ENCODE peak calls at places on chromosomes 13 and 19, in seven cellular contexts. One of them, this sample, is unnamed.
A peak's percentile ranks its signal among the peaks of the same experiment; 100 is the strongest.

GRCh38 chr13:86870388-86870966 is 800.7 kb upstream of the SLITRK5 start:
- DNase-seq in frontal cortex: no peak
- DNase-seq in mucosa of gallbladder: no peak
- DNase-seq in GF-D8: no peak
- DNase-seq in stimulated activated CD4-positive, alpha-beta T cell treated with anti-CD3 and anti-CD28 coated beads, TNF-alpha, amount 100 ng/mL, for 4 hours: no peak
- DNase-seq in NCI-H748 treated with DMSO at 0.1 percent for 48 hours: peak; percentile 10
- DNase-seq in right atrium auricular region: no peak
- DNase-seq in this sample: peak; percentile 21

GRCh38 chr13:46622013-46622917 is 69.3 kb downstream of the LRCH1 start:
- DNase-seq in frontal cortex: no peak
- DNase-seq in mucosa of gallbladder: no peak
- DNase-seq in GF-D8: no peak
- DNase-seq in stimulated activated CD4-positive, alpha-beta T cell treated with anti-CD3 and anti-CD28 coated beads, TNF-alpha, amount 100 ng/mL, for 4 hours: no peak
- DNase-seq in NCI-H748 treated with DMSO at 0.1 percent for 48 hours: peak; percentile 11
- DNase-seq in right atrium auricular region: no peak
- DNase-seq in this sample: no peak

GRCh38 chr13:93953856-93954255 is 525.6 kb downstream of the DCT start:
- DNase-seq in frontal cortex: no peak
- DNase-seq in mucosa of gallbladder: no peak
- DNase-seq in GF-D8: no peak
- DNase-seq in stimulated activated CD4-positive, alpha-beta T cell treated with anti-CD3 and anti-CD28 coated beads, TNF-alpha, amount 100 ng/mL, for 4 hours: no peak
- DNase-seq in NCI-H748 treated with DMSO at 0.1 percent for 48 hours: no peak
- DNase-seq in right atrium auricular region: no peak
- DNase-seq in this sample: no peak

GRCh38 chr13:92830821-92831220 is 395.8 kb upstream of the GPC6 start:
- DNase-seq in frontal cortex: no peak
- DNase-seq in mucosa of gallbladder: no peak
- DNase-seq in GF-D8: no peak
- DNase-seq in stimulated activated CD4-positive, alpha-beta T cell treated with anti-CD3 and anti-CD28 coated beads, TNF-alpha, amount 100 ng/mL, for 4 hours: no peak
- DNase-seq in NCI-H748 treated with DMSO at 0.1 percent for 48 hours: no peak
- DNase-seq in right atrium auricular region: no peak
- DNase-seq in this sample: no peak

GRCh38 chr13:63690672-63691071 is 2275.0 kb upstream of the PCDH20 start:
- DNase-seq in frontal cortex: no peak
- DNase-seq in mucosa of gallbladder: no peak
- DNase-seq in GF-D8: no peak
- DNase-seq in stimulated activated CD4-positive, alpha-beta T cell treated with anti-CD3 and anti-CD28 coated beads, TNF-alpha, amount 100 ng/mL, for 4 hours: no peak
- DNase-seq in NCI-H748 treated with DMSO at 0.1 percent for 48 hours: no peak
- DNase-seq in right atrium auricular region: no peak
- DNase-seq in this sample: no peak

GRCh38 chr13:44312898-44313551 is 60.6 kb upstream of the SERP2 start:
- DNase-seq in frontal cortex: no peak
- DNase-seq in mucosa of gallbladder: no peak
- DNase-seq in GF-D8: no peak
- DNase-seq in stimulated activated CD4-positive, alpha-beta T cell treated with anti-CD3 and anti-CD28 coated beads, TNF-alpha, amount 100 ng/mL, for 4 hours: no peak
- DNase-seq in NCI-H748 treated with DMSO at 0.1 percent for 48 hours: no peak
- DNase-seq in right atrium auricular region: no peak
- DNase-seq in this sample: no peak

GRCh38 chr13:114048463-114048862 is 74.6 kb upstream of the C13orf46 start:
- DNase-seq in frontal cortex: no peak
- DNase-seq in mucosa of gallbladder: no peak
- DNase-seq in GF-D8: no peak
- DNase-seq in stimulated activated CD4-positive, alpha-beta T cell treated with anti-CD3 and anti-CD28 coated beads, TNF-alpha, amount 100 ng/mL, for 4 hours: no peak
- DNase-seq in NCI-H748 treated with DMSO at 0.1 percent for 48 hours: no peak
- DNase-seq in right atrium auricular region: no peak
- DNase-seq in this sample: no peak

GRCh38 chr19:12884926-12885748 is 1.9 kb downstream of the KLF1 start:
- DNase-seq in frontal cortex: peak; percentile 74
- DNase-seq in mucosa of gallbladder: peak; percentile 84
- DNase-seq in GF-D8: peak; percentile 41
- DNase-seq in stimulated activated CD4-positive, alpha-beta T cell treated with anti-CD3 and anti-CD28 coated beads, TNF-alpha, amount 100 ng/mL, for 4 hours: peak; percentile 82
- DNase-seq in NCI-H748 treated with DMSO at 0.1 percent for 48 hours: peak; percentile 66
- DNase-seq in right atrium auricular region: no peak
- DNase-seq in this sample: peak; percentile 98

GRCh38 chr19:49677232-49677881 is at the start of gene PRMT1:
- DNase-seq in frontal cortex: no peak
- DNase-seq in mucosa of gallbladder: no peak
- DNase-seq in GF-D8: no peak
- DNase-seq in stimulated activated CD4-positive, alpha-beta T cell treated with anti-CD3 and anti-CD28 coated beads, TNF-alpha, amount 100 ng/mL, for 4 hours: no peak
- DNase-seq in NCI-H748 treated with DMSO at 0.1 percent for 48 hours: no peak
- DNase-seq in right atrium auricular region: no peak
- DNase-seq in this sample: peak; percentile 87

GRCh38 chr19:39937094-39937493 is 2.7 kb upstream of the FCGBP start:
- DNase-seq in frontal cortex: no peak
- DNase-seq in mucosa of gallbladder: peak; percentile 32
- DNase-seq in GF-D8: no peak
- DNase-seq in stimulated activated CD4-positive, alpha-beta T cell treated with anti-CD3 and anti-CD28 coated beads, TNF-alpha, amount 100 ng/mL, for 4 hours: no peak
- DNase-seq in NCI-H748 treated with DMSO at 0.1 percent for 48 hours: no peak
- DNase-seq in right atrium auricular region: no peak
- DNase-seq in this sample: no peak

GRCh38 chr19:7751157-7751783 is 3.9 kb upstream of the CD209 start:
- DNase-seq in frontal cortex: no peak
- DNase-seq in mucosa of gallbladder: no peak
- DNase-seq in GF-D8: no peak
- DNase-seq in stimulated activated CD4-positive, alpha-beta T cell treated with anti-CD3 and anti-CD28 coated beads, TNF-alpha, amount 100 ng/mL, for 4 hours: no peak
- DNase-seq in NCI-H748 treated with DMSO at 0.1 percent for 48 hours: no peak
- DNase-seq in right atrium auricular region: no peak
- DNase-seq in this sample: no peak

GRCh38 chr19:50893047-50893737 is 18.0 kb downstream of the KLK4 start:
- DNase-seq in frontal cortex: no peak
- DNase-seq in mucosa of gallbladder: no peak
- DNase-seq in GF-D8: no peak
- DNase-seq in stimulated activated CD4-positive, alpha-beta T cell treated with anti-CD3 and anti-CD28 coated beads, TNF-alpha, amount 100 ng/mL, for 4 hours: no peak
- DNase-seq in NCI-H748 treated with DMSO at 0.1 percent for 48 hours: no peak
- DNase-seq in right atrium auricular region: no peak
- DNase-seq in this sample: peak; percentile 38

GRCh38 chr19:33808399-33808798 is 11.7 kb downstream of the KCTD15 start:
- DNase-seq in frontal cortex: no peak
- DNase-seq in mucosa of gallbladder: no peak
- DNase-seq in GF-D8: no peak
- DNase-seq in stimulated activated CD4-positive, alpha-beta T cell treated with anti-CD3 and anti-CD28 coated beads, TNF-alpha, amount 100 ng/mL, for 4 hours: no peak
- DNase-seq in NCI-H748 treated with DMSO at 0.1 percent for 48 hours: no peak
- DNase-seq in right atrium auricular region: no peak
- DNase-seq in this sample: no peak

GRCh38 chr13:98482476-98483444 is 94.1 kb downstream of the STK24 start:
- DNase-seq in frontal cortex: peak; percentile 52
- DNase-seq in mucosa of gallbladder: peak; percentile 89
- DNase-seq in GF-D8: no peak
- DNase-seq in stimulated activated CD4-positive, alpha-beta T cell treated with anti-CD3 and anti-CD28 coated beads, TNF-alpha, amount 100 ng/mL, for 4 hours: no peak
- DNase-seq in NCI-H748 treated with DMSO at 0.1 percent for 48 hours: no peak
- DNase-seq in right atrium auricular region: peak; percentile 75
- DNase-seq in this sample: peak; percentile 70

GRCh38 chr19:3458595-3459284 is 21.6 kb downstream of the SMIM24 start:
- DNase-seq in frontal cortex: peak; percentile 69
- DNase-seq in mucosa of gallbladder: no peak
- DNase-seq in GF-D8: no peak
- DNase-seq in stimulated activated CD4-positive, alpha-beta T cell treated with anti-CD3 and anti-CD28 coated beads, TNF-alpha, amount 100 ng/mL, for 4 hours: no peak
- DNase-seq in NCI-H748 treated with DMSO at 0.1 percent for 48 hours: no peak
- DNase-seq in right atrium auricular region: no peak
- DNase-seq in this sample: peak; percentile 82

GRCh38 chr13:20709369-20709768 is 5.9 kb downstream of the IL17D start:
- DNase-seq in frontal cortex: no peak
- DNase-seq in mucosa of gallbladder: no peak
- DNase-seq in GF-D8: no peak
- DNase-seq in stimulated activated CD4-positive, alpha-beta T cell treated with anti-CD3 and anti-CD28 coated beads, TNF-alpha, amount 100 ng/mL, for 4 hours: no peak
- DNase-seq in NCI-H748 treated with DMSO at 0.1 percent for 48 hours: no peak
- DNase-seq in right atrium auricular region: no peak
- DNase-seq in this sample: no peak

GRCh38 chr19:44745386-44745831 is 3.1 kb upstream of the BCL3 start:
- DNase-seq in frontal cortex: no peak
- DNase-seq in mucosa of gallbladder: no peak
- DNase-seq in GF-D8: no peak
- DNase-seq in stimulated activated CD4-positive, alpha-beta T cell treated with anti-CD3 and anti-CD28 coated beads, TNF-alpha, amount 100 ng/mL, for 4 hours: no peak
- DNase-seq in NCI-H748 treated with DMSO at 0.1 percent for 48 hours: no peak
- DNase-seq in right atrium auricular region: peak; percentile 84
- DNase-seq in this sample: peak; percentile 65

GRCh38 chr19:543912-544608 is at the start of gene GZMM:
- DNase-seq in frontal cortex: no peak
- DNase-seq in mucosa of gallbladder: no peak
- DNase-seq in GF-D8: no peak
- DNase-seq in stimulated activated CD4-positive, alpha-beta T cell treated with anti-CD3 and anti-CD28 coated beads, TNF-alpha, amount 100 ng/mL, for 4 hours: peak; percentile 54
- DNase-seq in NCI-H748 treated with DMSO at 0.1 percent for 48 hours: no peak
- DNase-seq in right atrium auricular region: no peak
- DNase-seq in this sample: no peak

GRCh38 chr19:15072930-15073647 is 8.9 kb upstream of the OR1I1 start:
- DNase-seq in frontal cortex: no peak
- DNase-seq in mucosa of gallbladder: peak; percentile 14
- DNase-seq in GF-D8: no peak
- DNase-seq in stimulated activated CD4-positive, alpha-beta T cell treated with anti-CD3 and anti-CD28 coated beads, TNF-alpha, amount 100 ng/mL, for 4 hours: no peak
- DNase-seq in NCI-H748 treated with DMSO at 0.1 percent for 48 hours: no peak
- DNase-seq in right atrium auricular region: no peak
- DNase-seq in this sample: peak; percentile 94

GRCh38 chr13:70375718-70376117 is 267.5 kb upstream of the KLHL1 start:
- DNase-seq in frontal cortex: no peak
- DNase-seq in mucosa of gallbladder: no peak
- DNase-seq in GF-D8: no peak
- DNase-seq in stimulated activated CD4-positive, alpha-beta T cell treated with anti-CD3 and anti-CD28 coated beads, TNF-alpha, amount 100 ng/mL, for 4 hours: no peak
- DNase-seq in NCI-H748 treated with DMSO at 0.1 percent for 48 hours: no peak
- DNase-seq in right atrium auricular region: no peak
- DNase-seq in this sample: no peak